ENCODE peak calls at places on chromosomes 7 and 10, in five cellular contexts. J, F, Z, C and H are unnamed samples.
A peak's percentile ranks its signal among the peaks of the same experiment; 100 is the strongest.

GRCh38 chr7:117659453-117660086 is 179.7 kb downstream of the CFTR start:
- DNase-seq in J (no peak), F (no peak), Z (no peak), C (peak; percentile 67), H (no peak)

GRCh38 chr7:87797798-87798403 is 78.3 kb downstream of the SLC25A40 start:
- DNase-seq in J (peak; percentile 47), F (no peak), Z (peak; percentile 48), C (peak; percentile 47), H (peak; percentile 45)

GRCh38 chr10:48454302-48455054 is 148.0 kb downstream of the MAPK8 start:
- DNase-seq in J (no peak), F (no peak), Z (no peak), C (no peak), H (no peak)

GRCh38 chr10:22436526-22436892 is 91.2 kb downstream of the SPAG6 start:
- DNase-seq in J (no peak), F (no peak), Z (no peak), C (no peak), H (no peak)

GRCh38 chr7:2928256-2928612 is 84.1 kb upstream of the GNA12 start:
- DNase-seq in J (no peak), F (no peak), Z (no peak), C (no peak), H (no peak)

GRCh38 chr7:124059375-124059774 is 26.5 kb upstream of the TMEM229A start:
- DNase-seq in J (no peak), F (no peak), Z (no peak), C (no peak), H (peak; percentile 35)

GRCh38 chr7:132205515-132205914 is 370.8 kb downstream of the PLXNA4 start:
- DNase-seq in J (no peak), F (no peak), Z (no peak), C (no peak), H (no peak)

GRCh38 chr10:133445268-133445732 is 8.4 kb upstream of the SCART1 start:
- DNase-seq in J (peak; percentile 18), F (no peak), Z (no peak), C (no peak), H (no peak)

GRCh38 chr7:105975770-105976428 is 12.8 kb downstream of the CDHR3 start:
- DNase-seq in J (no peak), F (no peak), Z (no peak), C (peak; percentile 81), H (no peak)

GRCh38 chr7:133556553-133556952 is 303.7 kb downstream of the EXOC4 start:
- DNase-seq in J (peak; percentile 58), F (no peak), Z (no peak), C (no peak), H (no peak)

GRCh38 chr10:78150756-78151155 is 117.1 kb downstream of the RPS24 start:
- DNase-seq in J (no peak), F (no peak), Z (no peak), C (no peak), H (no peak)

GRCh38 chr10:3907514-3907913 is 122.5 kb upstream of the KLF6 start:
- DNase-seq in J (no peak), F (no peak), Z (no peak), C (peak; percentile 64), H (no peak)

GRCh38 chr10:71234970-71235681 is 22.8 kb downstream of the UNC5B start:
- DNase-seq in J (peak; percentile 83), F (peak; percentile 65), Z (no peak), C (peak; percentile 49), H (no peak)

GRCh38 chr7:75716992-75717626 is 21.6 kb downstream of the HIP1 start:
- DNase-seq in J (no peak), F (no peak), Z (peak; percentile 59), C (peak; percentile 83), H (no peak)

GRCh38 chr10:77289027-77289501 is 348.5 kb downstream of the KCNMA1 start:
- DNase-seq in J (no peak), F (no peak), Z (no peak), C (no peak), H (no peak)

GRCh38 chr10:48501806-48502771 is 102.8 kb downstream of the ARHGAP22 start:
- DNase-seq in J (no peak), F (no peak), Z (no peak), C (peak; percentile 40), H (peak; percentile 40)

GRCh38 chr10:112986791-112987190 is 36.7 kb downstream of the TCF7L2 start:
- DNase-seq in J (no peak), F (no peak), Z (no peak), C (no peak), H (no peak)

DNA sequence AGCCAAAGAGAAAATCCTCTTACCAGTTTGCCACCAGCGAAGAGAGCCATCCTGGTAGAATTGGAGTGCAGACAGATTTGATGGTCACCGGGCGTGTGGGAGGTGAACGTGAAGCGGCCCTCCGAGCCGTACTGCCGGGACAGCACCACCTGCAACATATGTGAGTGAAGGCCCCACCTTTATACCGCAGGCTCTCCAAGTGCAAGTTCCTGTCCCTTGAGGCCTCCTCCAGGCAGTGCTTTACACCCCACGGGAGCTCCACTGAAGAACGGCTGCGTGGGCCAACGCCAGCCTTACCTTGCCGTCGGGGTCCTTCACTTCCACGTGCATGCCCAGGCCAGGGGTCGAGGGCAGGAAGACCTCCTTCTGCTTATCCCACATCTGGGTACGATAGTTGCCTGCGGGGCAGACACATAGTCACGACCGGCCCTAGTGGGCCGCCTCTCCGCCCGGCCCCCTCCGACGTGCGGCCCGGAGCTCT is 565 bp downstream of the TMED4 start:
- DNase-seq in J (no peak), F (peak; percentile 16), Z (no peak), C (no peak), H (no peak)
- TF ChIP-seq MXI1 in J (no peak), F (no peak), Z (no peak), C (no peak), H (no peak)

GRCh38 chr10:14732146-14732545 is 42.6 kb downstream of the FAM107B start:
- DNase-seq in J (no peak), F (no peak), Z (no peak), C (no peak), H (no peak)
- TF ChIP-seq MXI1 in J (no peak), F (no peak), Z (no peak), C (no peak), H (no peak)

GRCh38 chr7:110522751-110523200 is 568.2 kb upstream of the LRRN3 start:
- DNase-seq in J (peak; percentile 50), F (no peak), Z (peak; percentile 96), C (no peak), H (no peak)
- TF ChIP-seq MXI1 in J (no peak), F (no peak), Z (peak; percentile 54), C (no peak), H (no peak)

GRCh38 chr7:99028261-99028971 is 115.5 kb downstream of the SMURF1 start:
- DNase-seq in J (no peak), F (no peak), Z (no peak), C (no peak), H (no peak)
- TF ChIP-seq MXI1 in J (no peak), F (no peak), Z (no peak), C (no peak), H (no peak)

DNA sequence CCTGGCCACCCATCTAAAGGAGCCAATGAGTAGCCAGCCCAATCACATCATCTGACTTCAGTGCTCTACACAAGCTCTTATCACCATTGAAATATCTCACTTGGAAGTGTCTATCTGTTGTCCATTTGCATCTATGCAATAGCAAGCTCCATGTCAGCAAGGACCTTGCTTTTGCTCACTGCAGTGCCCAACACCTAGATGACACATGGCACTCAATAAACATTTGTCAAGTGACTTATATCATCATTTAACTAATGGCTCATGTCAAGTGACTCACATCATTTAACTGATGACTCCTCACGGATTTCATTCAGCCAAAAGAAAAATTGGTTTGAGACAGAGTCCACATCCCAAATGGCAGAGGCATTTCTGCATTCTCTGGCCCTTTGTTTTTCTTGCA is 92.9 kb upstream of the ADAM12 start:
- DNase-seq in J (no peak), F (no peak), Z (no peak), C (no peak), H (no peak)
- TF ChIP-seq MXI1 in J (no peak), F (no peak), Z (no peak), C (no peak), H (no peak)

GRCh38 chr10:1708746-1709145 is 28.6 kb downstream of the ADARB2 start:
- DNase-seq in J (no peak), F (no peak), Z (no peak), C (no peak), H (no peak)
- TF ChIP-seq MXI1 in J (no peak), F (no peak), Z (no peak), C (no peak), H (no peak)

DNA sequence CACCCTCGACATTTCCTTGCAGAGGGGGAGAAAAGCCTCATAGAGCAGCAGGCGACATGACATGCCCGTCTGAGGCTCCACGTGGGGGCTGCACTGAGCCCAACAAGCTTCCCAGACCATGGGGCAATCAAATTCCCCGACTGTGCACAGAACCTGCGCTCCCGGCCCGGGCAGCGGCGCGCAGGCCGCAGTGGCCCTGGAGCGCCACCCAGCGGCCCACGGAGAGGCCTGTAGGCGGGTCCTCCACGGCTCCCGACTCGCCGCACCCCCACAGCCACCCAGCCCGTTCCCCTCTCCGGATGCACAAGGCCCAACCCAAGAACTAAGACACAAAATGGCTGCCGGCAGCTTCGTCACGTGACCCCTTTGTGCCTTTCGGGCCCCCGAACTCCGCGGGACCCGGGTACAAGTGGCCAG is 816 bp downstream of the EPC1 start:
- DNase-seq in J (peak; percentile 97), F (peak; percentile 81), Z (peak; percentile 91), C (peak; percentile 94), H (peak; percentile 82)
- TF ChIP-seq MXI1 in J (peak; percentile 100), F (peak; percentile 71), Z (peak; percentile 96), C (peak; percentile 100), H (peak; percentile 93)

GRCh38 chr7:983182-984071 is 446 bp downstream of the CYP2W1 start:
- DNase-seq in J (no peak), F (no peak), Z (peak; percentile 53), C (no peak), H (no peak)

GRCh38 chr7:985127-985416 is 2.1 kb downstream of the CYP2W1 start:
- DNase-seq in J (no peak), F (no peak), Z (no peak), C (no peak), H (no peak)

GRCh38 chr7:984361-985126 is 1.6 kb downstream of the CYP2W1 start:
- DNase-seq in J (no peak), F (no peak), Z (no peak), C (no peak), H (no peak)

GRCh38 chr7:981793-982510 is 1.0 kb upstream of the CYP2W1 start:
- DNase-seq in J (no peak), F (no peak), Z (no peak), C (no peak), H (no peak)

DNA sequence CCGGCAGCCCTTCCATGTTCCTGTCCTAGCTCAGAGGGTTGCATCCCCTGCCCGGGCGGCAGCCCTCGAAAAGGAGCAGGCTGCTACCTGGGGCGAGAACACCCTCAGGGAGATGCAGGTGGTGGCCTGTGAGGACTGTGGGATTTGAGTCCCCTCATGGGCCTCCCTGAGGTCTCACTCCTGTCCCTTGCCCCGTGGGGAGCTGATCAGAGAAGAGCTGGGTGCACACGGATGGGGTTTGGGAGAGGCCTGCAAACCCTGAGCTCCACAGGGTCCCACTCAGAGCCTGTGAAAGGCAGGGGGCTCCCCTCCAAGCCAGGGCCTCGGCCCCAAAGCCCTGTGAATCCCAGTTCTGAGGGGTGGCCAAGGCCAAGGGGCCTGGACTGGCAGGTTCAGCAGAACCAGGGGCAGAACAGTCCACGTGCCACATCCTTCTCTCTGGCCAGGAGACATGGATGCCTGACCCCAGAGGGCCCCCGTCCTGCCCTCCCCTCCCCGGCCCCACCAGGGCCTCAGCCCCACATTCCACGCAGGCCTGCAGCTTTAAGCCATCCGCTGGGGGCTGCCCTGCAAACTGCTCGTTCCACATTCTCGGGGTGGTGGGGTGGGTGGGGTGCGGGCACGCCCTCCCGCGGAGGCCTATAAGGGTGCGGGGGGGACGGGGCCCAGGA is at the start of gene CYP2W1:
- DNase-seq in J (no peak), F (peak; percentile 43), Z (no peak), C (no peak), H (no peak)
- TF ChIP-seq MXI1 in J (no peak), F (no peak), Z (no peak), C (no peak), H (no peak)